ENCODE peak calls at places on chromosome 14, in eight cellular contexts. L is fibroblast of lung, R is heart left ventricle, J is Panc1, O is AG04450, S is HCT116, C is GM23248, M is cardiac muscle cell. E is an unnamed sample.

GRCh38 chr14:99128185-99128584 is 143.8 kb downstream of the BCL11B start:
- DNase-seq in J (no peak), C (no peak), R (no peak), M (no peak), O (no peak), S (no peak), L (no peak), E (no peak)

GRCh38 chr14:54002653-54003052 is 46.0 kb upstream of the BMP4 start:
- DNase-seq in J (no peak), S (no peak), M (peak; percentile 25), R (no peak), O (peak; percentile 13), C (peak; percentile 76), L (no peak), E (peak; percentile 33)

GRCh38 chr14:67566908-67567307 is 33.2 kb downstream of the PIGH start:
- DNase-seq in M (peak; percentile 56), C (no peak), R (no peak), O (no peak), J (no peak), L (peak; percentile 25), S (no peak), E (no peak)

GRCh38 chr14:76257842-76258397 is 106.2 kb downstream of the GPATCH2L start:
- DNase-seq in R (no peak), M (no peak), O (no peak), J (no peak), C (no peak), L (no peak), S (no peak), E (no peak)

GRCh38 chr14:104805326-104805678 is 4.4 kb downstream of the ZBTB42 start:
- DNase-seq in O (peak; percentile 65), S (peak; percentile 48), M (peak; percentile 94), R (peak; percentile 66), L (peak; percentile 84), C (peak; percentile 82), J (no peak), E (no peak)

GRCh38 chr14:75428230-75429104 is 645 bp downstream of the JDP2 start:
- DNase-seq in C (peak; percentile 73), L (no peak), S (no peak), M (peak; percentile 44), R (peak; percentile 60), J (no peak), O (no peak), E (no peak)

GRCh38 chr14:34536951-34537676 is 2.4 kb downstream of the EAPP start:
- DNase-seq in C (peak; percentile 28), J (no peak), M (peak; percentile 76), O (peak; percentile 42), R (no peak), L (no peak), S (no peak), E (no peak)

GRCh38 chr14:31261859-31262739 is 54.5 kb upstream of the HECTD1 start:
- DNase-seq in J (no peak), M (peak; percentile 63), R (no peak), O (no peak), C (peak; percentile 82), S (no peak), L (peak; percentile 73), E (no peak)

GRCh38 chr14:32534145-32534544 is 205.0 kb downstream of the AKAP6 start:
- DNase-seq in J (no peak), M (no peak), C (no peak), O (no peak), S (no peak), L (no peak), R (no peak), E (no peak)

GRCh38 chr14:88521818-88522217 is 33.0 kb downstream of the PTPN21 start:
- DNase-seq in L (peak; percentile 12), J (no peak), O (no peak), R (no peak), M (peak; percentile 32), S (no peak), C (peak; percentile 38), E (no peak)

GRCh38 chr14:58297762-58298476 is 436 bp upstream of the ARID4A start:
- DNase-seq in L (peak; percentile 100), J (peak; percentile 98), S (peak; percentile 100), C (peak; percentile 100), M (peak; percentile 100), R (peak; percentile 99), O (peak; percentile 100), E (peak; percentile 100)

GRCh38 chr14:76981670-76982069 is 46.8 kb downstream of the IRF2BPL start:
- DNase-seq in O (no peak), S (no peak), R (no peak), M (no peak), L (no peak), C (no peak), J (no peak), E (no peak)

GRCh38 chr14:89121961-89122675 is 294.9 kb downstream of the FOXN3 start:
- DNase-seq in L (no peak), J (no peak), M (no peak), S (no peak), R (no peak), O (no peak), C (no peak), E (no peak)

DNA sequence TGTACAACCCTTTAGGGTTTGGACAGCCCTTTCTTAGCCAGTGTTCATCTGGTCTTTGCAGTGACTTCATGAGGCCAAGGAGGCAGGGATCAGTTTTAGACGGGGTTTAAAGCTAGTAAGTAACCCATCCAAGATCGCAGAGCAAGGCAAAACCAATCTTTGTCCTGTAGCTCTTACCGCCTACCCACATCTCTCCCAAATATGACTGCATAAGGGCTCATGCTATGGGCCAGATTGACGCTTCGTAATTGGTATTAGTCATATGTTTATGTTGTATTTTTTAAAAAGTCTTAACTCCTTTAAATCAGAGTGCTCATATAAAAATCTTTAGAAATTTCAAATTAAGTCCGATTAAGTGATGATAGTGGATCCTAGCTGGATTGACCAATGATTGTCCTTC is 3.7 kb upstream of the CLMN start:
- DNase-seq in C (no peak), M (no peak), L (no peak), S (no peak), J (no peak), O (no peak), R (no peak), E (no peak)
- H3K27me3 ChIP-seq in C (peaks cover 13% of the 10 kb centered on the region), M (peaks cover 22% of the 10 kb centered on the region), L (peaks cover 3% of the 10 kb centered on the region), S (no peaks in the 10 kb centered on the region), J (no peaks in the 10 kb centered on the region), O (peaks cover 19% of the 10 kb centered on the region), R (no peaks in the 10 kb centered on the region), E (peaks cover 11% of the 10 kb centered on the region)

DNA sequence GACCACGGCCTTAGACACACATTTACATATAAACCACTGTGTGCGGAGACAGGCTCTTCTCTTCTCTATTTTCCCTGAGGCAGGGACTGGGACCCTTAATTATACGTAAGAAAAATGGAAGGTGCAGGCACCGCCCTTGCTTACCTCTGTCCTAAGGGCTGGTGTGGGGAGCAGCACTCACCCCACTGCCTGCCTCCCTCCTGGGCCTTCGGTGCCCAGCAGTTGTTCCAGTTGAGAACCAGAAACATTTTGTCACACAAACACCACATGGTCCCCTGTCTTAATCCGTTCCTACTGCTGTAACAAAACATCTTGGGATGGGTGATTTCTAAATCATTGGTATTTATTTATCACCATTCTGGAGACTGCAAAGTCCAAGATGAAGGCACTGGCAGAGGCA is 192.7 kb upstream of the DIO3 start:
- DNase-seq in C (no peak), L (no peak), J (no peak), S (no peak), M (no peak), R (no peak), O (no peak), E (no peak)
- H3K27ac ChIP-seq in C (no peak overlapping the region), L (no peak overlapping the region), J (no peak overlapping the region), S (no peak overlapping the region), M (no peak overlapping the region), R (no peak overlapping the region), O (no peak overlapping the region), E (no peak overlapping the region)

DNA sequence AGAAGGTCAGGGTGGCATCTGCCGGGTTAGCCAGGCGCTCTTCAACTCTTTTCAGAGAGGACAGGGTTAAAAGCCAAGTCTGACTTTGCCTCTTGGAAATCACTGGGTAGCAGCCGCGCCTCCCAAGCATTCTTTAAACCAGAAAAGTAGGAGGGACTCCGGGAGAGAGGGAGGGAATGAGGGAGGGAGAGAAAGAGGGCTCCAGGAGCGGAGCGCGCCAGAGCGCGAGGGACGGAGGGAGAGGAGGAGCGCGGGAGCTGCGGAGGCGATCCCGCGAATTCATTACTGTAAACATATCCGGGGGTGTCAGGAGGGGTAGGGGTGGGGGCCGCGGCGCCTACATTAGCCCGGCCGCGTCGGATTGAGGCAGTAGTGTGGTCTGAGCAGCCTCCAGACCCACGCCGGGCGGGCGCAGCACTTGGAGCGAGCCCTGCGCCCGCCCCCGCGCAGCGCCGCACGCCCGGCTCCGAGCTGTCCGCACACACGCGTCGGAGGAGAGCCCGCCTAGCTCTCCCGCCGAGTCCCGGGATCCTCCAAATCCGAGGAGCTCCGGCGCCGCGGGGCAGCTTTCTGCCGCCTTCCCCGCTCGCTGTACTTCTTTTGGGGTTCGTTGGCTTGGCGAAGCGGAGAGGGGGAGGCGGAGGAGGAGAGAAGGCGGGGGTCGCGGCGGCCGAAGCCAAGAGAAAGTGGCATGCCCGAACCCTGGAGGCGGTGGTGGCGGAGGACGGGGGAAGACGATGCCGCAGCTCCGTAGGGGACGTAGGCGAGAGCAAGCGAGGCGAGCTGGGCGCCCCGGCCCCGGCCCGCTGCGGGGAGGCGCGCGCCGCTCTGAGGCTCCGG is 3.3 kb downstream of the FLRT2 start:
- DNase-seq in C (peak; percentile 91), O (no peak), R (peak; percentile 44), S (no peak), L (peak; percentile 90), J (no peak), M (peak; percentile 94), E (peak; percentile 85)
- H3K27me3 ChIP-seq in C (no peaks in the 10 kb centered on the region), O (no peaks in the 10 kb centered on the region), R (peaks cover 51% of the 10 kb centered on the region), S (no peaks in the 10 kb centered on the region), L (no peaks in the 10 kb centered on the region), J (peaks cover 5% of the 10 kb centered on the region), M (peaks cover 37% of the 10 kb centered on the region), E (no peaks in the 10 kb centered on the region)

GRCh38 chr14:37974421-37974820 is 233.3 kb upstream of the SSTR1 start:
- DNase-seq in M (no peak), J (no peak), O (no peak), R (no peak), L (no peak), S (no peak), C (peak; percentile 69), E (no peak)

GRCh38 chr14:37969511-37969979 is 238.2 kb upstream of the SSTR1 start:
- DNase-seq in J (no peak), C (no peak), S (no peak), R (no peak), L (no peak), O (no peak), M (no peak), E (no peak)

GRCh38 chr14:37970696-37971095 is 237.0 kb upstream of the SSTR1 start:
- DNase-seq in L (no peak), C (no peak), S (no peak), J (no peak), R (no peak), M (no peak), O (no peak), E (no peak)

GRCh38 chr14:37973031-37973908 is 234.4 kb upstream of the SSTR1 start:
- DNase-seq in J (no peak), L (no peak), M (no peak), S (no peak), O (no peak), C (peak; percentile 54), R (no peak), E (no peak)

DNA sequence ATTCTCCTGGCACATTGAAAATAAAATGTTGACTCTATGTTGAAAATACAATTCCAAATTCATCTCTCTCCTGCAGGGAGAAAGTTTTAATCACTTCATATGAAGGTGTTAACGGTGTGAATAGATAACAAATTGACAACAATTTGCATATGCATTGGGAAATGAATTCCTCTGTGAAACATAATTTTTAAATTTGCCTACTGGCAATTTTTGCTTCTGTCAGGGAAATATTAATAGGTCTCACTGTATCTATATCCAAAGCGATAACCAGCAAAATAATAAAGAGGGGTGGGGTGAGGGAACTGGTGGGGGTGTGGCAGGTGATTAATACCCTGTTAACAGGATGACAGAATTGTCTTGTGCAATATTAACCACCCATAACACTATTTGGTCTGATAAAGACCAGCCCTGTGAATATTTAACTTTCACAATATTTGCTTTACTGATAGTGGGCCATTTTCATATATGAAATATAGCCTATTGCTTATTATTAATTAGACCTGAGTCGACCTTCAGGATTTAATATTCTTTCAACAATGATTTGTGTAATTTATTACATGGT is 239.0 kb upstream of the SSTR1 start:
- DNase-seq in J (no peak), S (no peak), O (no peak), R (no peak), C (no peak), L (no peak), M (no peak), E (no peak)
- H3K27ac ChIP-seq in J (no peak overlapping the region), S (no peak overlapping the region), O (no peak overlapping the region), R (no peak overlapping the region), C (no peak overlapping the region), L (no peak overlapping the region), M (no peak overlapping the region), E (no peak overlapping the region)